ENCODE peak calls at places on chromosomes 6 and 20, in eight cellular contexts. B is CD8-positive, alpha-beta T cell; H is left ventricle myocardium inferior; M is heart left ventricle; C is RWPE1; S is WTC11; G is uterus; Y is NB4. P is an unnamed sample.

GRCh38 chr6:32177182-32177787 is 920 bp upstream of the RNF5 start:
- DNase-seq in B (no peak), H (no peak), M (no peak), C (no peak), S (peak; percentile 50), G (peak; percentile 56), Y (peak; percentile 69), P (no peak)

GRCh38 chr6:169981568-169981967 is 230.1 kb downstream of the ERMARD start:
- DNase-seq in B (no peak), H (no peak), M (no peak), C (no peak), S (no peak), G (no peak), Y (no peak), P (peak; percentile 3)

GRCh38 chr6:40631760-40632159 is 44.6 kb upstream of the LRFN2 start:
- DNase-seq in B (no peak), H (no peak), M (no peak), C (no peak), S (no peak), G (no peak), Y (no peak), P (no peak)

GRCh38 chr6:53746442-53747103 is 48.2 kb upstream of the LRRC1 start:
- DNase-seq in B (no peak), H (no peak), M (no peak), C (peak; percentile 75), S (no peak), G (no peak), Y (no peak), P (no peak)

GRCh38 chr6:80280258-80281010 is 174.0 kb downstream of the BCKDHB start:
- DNase-seq in B (no peak), H (no peak), M (no peak), C (peak; percentile 43), S (no peak), G (no peak), Y (peak; percentile 6), P (no peak)

GRCh38 chr6:35302604-35303218 is 5.1 kb downstream of the DEF6 start:
- DNase-seq in B (peak; percentile 82), H (peak; percentile 33), M (peak; percentile 55), C (peak; percentile 67), S (peak; percentile 52), G (no peak), Y (peak; percentile 93), P (no peak)

GRCh38 chr20:38049800-38050199 is 16.3 kb downstream of the RPRD1B start:
- DNase-seq in B (no peak), H (no peak), M (no peak), C (peak; percentile 89), S (no peak), G (no peak), Y (no peak), P (no peak)

GRCh38 chr20:44212792-44213191 is 2.2 kb upstream of the OSER1 start:
- DNase-seq in B (no peak), H (no peak), M (no peak), C (peak; percentile 84), S (no peak), G (no peak), Y (no peak), P (no peak)

GRCh38 chr20:16580127-16580526 is 6.9 kb upstream of the KIF16B start:
- DNase-seq in B (no peak), H (no peak), M (no peak), C (peak; percentile 75), S (no peak), G (no peak), Y (no peak), P (peak; percentile 37)

GRCh38 chr6:16264785-16265184 is 26.4 kb downstream of the GMPR start:
- DNase-seq in B (no peak), H (no peak), M (no peak), C (no peak), S (no peak), G (no peak), Y (no peak), P (no peak)

GRCh38 chr20:45890077-45890996 is 671 bp downstream of the NEURL2 start:
- DNase-seq in B (no peak), H (peak; percentile 85), M (peak; percentile 85), C (peak; percentile 59), S (peak; percentile 89), G (peak; percentile 84), Y (no peak), P (peak; percentile 92)

GRCh38 chr20:59673998-59674445 is 69.7 kb downstream of the PHACTR3 start:
- DNase-seq in B (no peak), H (no peak), M (no peak), C (no peak), S (no peak), G (no peak), Y (no peak), P (no peak)

GRCh38 chr20:16263582-16263981 is 309.7 kb downstream of the KIF16B start:
- DNase-seq in B (no peak), H (no peak), M (no peak), C (no peak), S (no peak), G (no peak), Y (no peak), P (no peak)

GRCh38 chr20:43680976-43681375 is 14.1 kb downstream of the MYBL2 start:
- DNase-seq in B (no peak), H (no peak), M (no peak), C (no peak), S (no peak), G (no peak), Y (no peak), P (no peak)

GRCh38 chr6:56497691-56498090 is 145.0 kb downstream of the DST start:
- DNase-seq in B (no peak), H (no peak), M (no peak), C (no peak), S (no peak), G (no peak), Y (no peak), P (no peak)

GRCh38 chr20:45300961-45301360 is 5.7 kb upstream of the RBPJL start:
- DNase-seq in B (no peak), H (no peak), M (no peak), C (peak; percentile 46), S (peak; percentile 82), G (no peak), Y (peak; percentile 70), P (peak; percentile 79)

GRCh38 chr6:132167966-132168365 is 216.8 kb upstream of the CCN2 start:
- DNase-seq in B (no peak), H (no peak), M (no peak), C (no peak), S (no peak), G (no peak), Y (no peak), P (no peak)

GRCh38 chr6:159306134-159306537 is 136.9 kb downstream of the FNDC1 start:
- DNase-seq in B (no peak), H (no peak), M (no peak), C (no peak), S (no peak), G (no peak), Y (no peak), P (no peak)

DNA sequence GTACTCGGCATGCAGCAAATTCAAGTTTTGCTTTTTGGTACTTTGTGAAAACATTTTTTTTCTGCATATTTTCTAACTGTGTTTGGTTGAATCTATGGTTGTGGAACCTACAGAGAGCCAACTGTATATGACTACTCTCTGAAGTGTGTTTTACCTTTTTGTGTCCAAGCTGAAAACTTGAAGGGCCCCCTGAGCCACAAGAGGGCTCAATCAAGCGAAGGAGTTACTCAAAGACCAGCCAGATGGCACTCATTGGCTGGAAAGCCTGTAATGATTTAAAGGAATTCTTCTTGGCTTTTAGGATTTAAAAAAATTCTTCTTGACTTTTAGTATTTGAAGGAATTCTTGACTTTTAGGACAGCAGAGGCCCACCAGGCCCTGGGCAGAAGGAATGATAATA is 27.0 kb upstream of the ECI2 start:
- DNase-seq in B (no peak), H (no peak), M (no peak), C (no peak), S (no peak), G (no peak), Y (no peak), P (no peak)
- TF ChIP-seq CTCF in B (no peak), H (no peak), M (no peak), C (no peak), S (no peak), G (no peak), Y (no peak), P (no peak)

DNA sequence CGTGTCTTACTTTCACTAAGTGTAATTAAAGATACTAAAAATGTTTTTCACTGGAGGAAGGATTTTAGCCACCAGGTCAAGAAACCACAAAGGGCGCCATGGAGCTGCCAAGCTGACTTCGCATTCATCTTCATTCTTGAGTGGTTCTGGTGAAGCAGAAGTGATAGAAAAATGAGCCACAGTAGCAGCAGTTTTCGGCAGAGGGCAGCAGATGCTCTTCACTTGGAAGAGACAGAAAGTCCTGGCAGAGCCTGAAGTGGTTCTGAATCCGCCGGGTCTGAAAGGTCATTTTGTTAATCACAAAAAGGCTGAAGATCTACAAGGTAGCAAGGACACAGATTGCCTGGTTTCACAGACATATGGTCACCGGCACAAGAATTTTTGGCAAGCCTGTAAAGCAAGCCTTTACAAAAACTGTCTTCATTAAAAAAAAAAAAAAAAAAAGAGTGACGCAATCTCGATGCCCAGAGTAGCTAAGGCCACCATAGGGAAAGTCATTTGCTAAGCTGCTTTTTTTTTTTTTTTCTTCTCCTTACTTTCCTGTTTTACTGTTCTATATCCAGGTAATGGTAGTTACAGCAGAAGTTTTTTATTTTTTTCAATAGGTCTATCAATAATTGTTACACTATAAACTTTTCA is 345.1 kb upstream of the AGPAT4 start:
- DNase-seq in B (no peak), H (peak; percentile 20), M (no peak), C (peak; percentile 48), S (peak; percentile 54), G (no peak), Y (peak; percentile 13), P (peak; percentile 31)
- TF ChIP-seq CTCF in B (no peak), H (peak; percentile 45), M (peak; percentile 20), C (peak; percentile 57), S (no peak), G (no peak), Y (no peak), P (no peak)

GRCh38 chr6:44028767-44029166 is 98.5 kb downstream of the MRPL14 start:
- DNase-seq in B (no peak), H (no peak), M (no peak), C (no peak), S (no peak), G (peak; percentile 58), Y (no peak), P (no peak)
- TF ChIP-seq CTCF in B (no peak), H (no peak), M (no peak), C (no peak), S (no peak), G (peak; percentile 18), Y (no peak), P (no peak)

GRCh38 chr6:129732034-129732433 is 22.1 kb upstream of the ARHGAP18 start:
- DNase-seq in B (no peak), H (no peak), M (no peak), C (no peak), S (no peak), G (no peak), Y (no peak), P (no peak)

GRCh38 chr6:129733290-129733689 is 23.3 kb upstream of the ARHGAP18 start:
- DNase-seq in B (no peak), H (no peak), M (no peak), C (no peak), S (no peak), G (no peak), Y (no peak), P (no peak)

GRCh38 chr6:129731396-129731795 is 21.4 kb upstream of the ARHGAP18 start:
- DNase-seq in B (no peak), H (no peak), M (no peak), C (no peak), S (no peak), G (no peak), Y (no peak), P (no peak)

GRCh38 chr6:129732542-129732941 is 22.6 kb upstream of the ARHGAP18 start:
- DNase-seq in B (no peak), H (no peak), M (no peak), C (peak; percentile 27), S (no peak), G (no peak), Y (no peak), P (no peak)

GRCh38 chr6:129730477-129731165 is 20.6 kb upstream of the ARHGAP18 start:
- DNase-seq in B (no peak), H (no peak), M (no peak), C (peak; percentile 20), S (no peak), G (no peak), Y (peak; percentile 47), P (no peak)
- TF ChIP-seq CTCF in B (peak; percentile 67), H (peak; percentile 70), M (peak; percentile 53), C (peak; percentile 72), S (no peak), G (peak; percentile 55), Y (peak; percentile 58), P (peak; percentile 29)